ENCODE peak calls at places on chromosomes 6 and 20, in five cellular contexts. I is epithelial cell of esophagus, A is NCI-H748 treated with DMSO at 0.1 percent for 48 hours, C is ovary, R is left cardiac atrium. L is an unnamed sample.

GRCh38 chr6:83436674-83437073 is 5.8 kb upstream of the ME1 start:
- DNase-seq in I (peak), A (no peak), C (no peak), R (no peak), L (no peak)

GRCh38 chr6:47709160-47709559 is 10.8 kb downstream of the ADGRF4 start:
- DNase-seq in I (no peak), A (peak), C (no peak), R (no peak), L (no peak)

GRCh38 chr20:33862709-33863403 is 51.7 kb downstream of the CHMP4B start:
- DNase-seq in I (peak), A (no peak), C (peak), R (peak), L (peak)

GRCh38 chr6:8627085-8627861 is 191.9 kb upstream of the SLC35B3 start:
- DNase-seq in I (peak), A (no peak), C (no peak), R (no peak), L (no peak)

GRCh38 chr6:21423106-21423854 is 170.3 kb upstream of the SOX4 start:
- DNase-seq in I (no peak), A (no peak), C (no peak), R (no peak), L (no peak)

GRCh38 chr6:131999545-132000146 is 48.5 kb upstream of the CCN2 start:
- DNase-seq in I (no peak), A (no peak), C (no peak), R (no peak), L (no peak)

GRCh38 chr20:32527447-32528055 is 57.6 kb downstream of the NOL4L start:
- DNase-seq in I (no peak), A (no peak), C (peak), R (peak), L (no peak)

GRCh38 chr6:44052419-44053011 is 74.7 kb downstream of the MRPL14 start:
- DNase-seq in I (no peak), A (no peak), C (no peak), R (no peak), L (no peak)

GRCh38 chr6:27777614-27778355 is 134.4 kb downstream of the OR2B2 start:
- DNase-seq in I (peak), A (no peak), C (no peak), R (no peak), L (no peak)

GRCh38 chr20:44496976-44497375 is 21.3 kb downstream of the TTPAL start:
- DNase-seq in I (peak), A (no peak), C (no peak), R (no peak), L (no peak)

GRCh38 chr6:1076531-1077453 is 235.1 kb upstream of the FOXQ1 start:
- DNase-seq in I (no peak), A (no peak), C (no peak), R (no peak), L (no peak)